ENCODE peak calls at places on chromosome 14, in four cellular contexts. M is neural progenitor cell, Z is mammary epithelial cell, K is endothelial cell of umbilical vein. J is an unnamed sample.

GRCh38 chr14:72665259-72665658 is 228.6 kb downstream of the DPF3 start:
- DNase-seq in M (no peak), Z (peak), K (peak), J (peak)

GRCh38 chr14:95222870-95223398 is 65.6 kb upstream of the DICER1 start:
- DNase-seq in M (no peak), K (no peak), Z (peak), J (peak)

GRCh38 chr14:33551963-33552362 is 398.9 kb downstream of the EGLN3 start:
- DNase-seq in Z (no peak), K (no peak), M (peak), J (no peak)

GRCh38 chr14:69715725-69716482 is 51.0 kb upstream of the SRSF5 start:
- DNase-seq in Z (peak), K (peak), M (no peak), J (peak)

GRCh38 chr14:98218213-98218612 is 1053.8 kb downstream of the BCL11B start:
- DNase-seq in M (no peak), K (no peak), Z (no peak), J (no peak)

GRCh38 chr14:53881161-53881846 is 75.3 kb downstream of the BMP4 start:
- DNase-seq in K (peak), Z (no peak), M (no peak), J (no peak)

GRCh38 chr14:51595831-51596472 is 55.8 kb upstream of the FRMD6 start:
- DNase-seq in Z (no peak), M (no peak), K (no peak), J (no peak)

GRCh38 chr14:88384653-88385205 is 728 bp upstream of the SPATA7 start:
- DNase-seq in Z (peak), M (peak), K (no peak), J (peak)

GRCh38 chr14:104634031-104634760 is 29.6 kb upstream of the TMEM179 start:
- DNase-seq in M (no peak), K (no peak), Z (no peak), J (no peak)

GRCh38 chr14:23068792-23069412 is 11.6 kb upstream of the CDH24 start:
- DNase-seq in Z (peak), M (peak), K (peak), J (peak)

GRCh38 chr14:22465201-22465835 is 123.7 kb downstream of the DAD1 start:
- DNase-seq in Z (peak), M (no peak), K (no peak), J (peak)

GRCh38 chr14:97149775-97150174 is 352.6 kb downstream of the VRK1 start:
- DNase-seq in M (no peak), Z (no peak), K (no peak), J (no peak)

GRCh38 chr14:33714527-33715222 is 236.2 kb downstream of the EGLN3 start:
- DNase-seq in Z (no peak), K (peak), M (no peak), J (peak)

GRCh38 chr14:84074626-84075025 is 1455.3 kb upstream of the FLRT2 start:
- DNase-seq in K (peak), Z (no peak), M (no peak), J (no peak)

GRCh38 chr14:90815817-90816662 is at the start of gene TTC7B:
- DNase-seq in K (no peak), M (peak), Z (peak), J (peak)

GRCh38 chr14:73323889-73324535 is 86.7 kb downstream of the PAPLN start:
- DNase-seq in Z (no peak), M (no peak), K (no peak), J (no peak)

GRCh38 chr14:39607978-39608377 is 175.7 kb upstream of the FBXO33 start:
- DNase-seq in K (no peak), M (no peak), Z (no peak), J (no peak)

GRCh38 chr14:72714871-72715214 is 179.1 kb downstream of the DPF3 start:
- DNase-seq in Z (no peak), K (no peak), M (no peak), J (no peak)

GRCh38 chr14:72943876-72944430 is 17.7 kb downstream of the DCAF4 start:
- DNase-seq in K (no peak), M (no peak), Z (no peak), J (no peak)

GRCh38 chr14:103803661-103804060 is 43.7 kb downstream of the PPP1R13B start:
- DNase-seq in M (no peak), K (no peak), Z (peak), J (peak)

GRCh38 chr14:55160989-55161388 is 30.4 kb downstream of the DLGAP5 start:
- DNase-seq in Z (peak), K (peak), M (no peak), J (peak)

GRCh38 chr14:49634547-49635334 is at the start of gene DNAAF2:
- DNase-seq in K (peak), Z (peak), M (peak), J (peak)

GRCh38 chr14:59679872-59680271 is 103.3 kb upstream of the CCDC175 start:
- DNase-seq in K (no peak), M (peak), Z (no peak), J (peak)

GRCh38 chr14:100115236-100115635 is 44.2 kb downstream of the DEGS2 start:
- DNase-seq in M (peak), Z (no peak), K (no peak), J (no peak)

GRCh38 chr14:64692597-64693350 is 11.4 kb upstream of the PLEKHG3 start:
- DNase-seq in K (no peak), Z (no peak), M (no peak), J (peak)

GRCh38 chr14:24673059-24673458 is 39.1 kb upstream of the GZMB start:
- DNase-seq in M (no peak), K (no peak), Z (no peak), J (no peak)

GRCh38 chr14:85416771-85417170 is 113.2 kb upstream of the FLRT2 start:
- DNase-seq in K (peak), M (no peak), Z (peak), J (peak)

GRCh38 chr14:105091335-105092123 is 26.3 kb upstream of the GPR132 start:
- DNase-seq in M (no peak), K (no peak), Z (peak), J (peak)

GRCh38 chr14:53683229-53683628 is 273.4 kb downstream of the BMP4 start:
- DNase-seq in K (no peak), Z (peak), M (no peak), J (no peak)

GRCh38 chr14:98798099-98798498 is 473.9 kb downstream of the BCL11B start:
- DNase-seq in M (no peak), Z (no peak), K (no peak), J (no peak)

GRCh38 chr14:70721542-70721941 is 79.8 kb downstream of the TTC9 start:
- DNase-seq in M (no peak), K (no peak), Z (peak), J (peak)

GRCh38 chr14:103707329-103708263 is 7.7 kb downstream of the XRCC3 start:
- DNase-seq in M (no peak), Z (no peak), K (no peak), J (no peak)

GRCh38 chr14:51093371-51094281 is 1.3 kb downstream of the TRIM9 start:
- DNase-seq in K (no peak), Z (peak), M (peak), J (no peak)

GRCh38 chr14:23364604-23365352 is at the start of gene EFS:
- DNase-seq in M (peak), Z (no peak), K (no peak), J (peak)

GRCh38 chr14:50060871-50061663 is 55.3 kb downstream of the VCPKMT start:
- DNase-seq in K (peak), M (no peak), Z (peak), J (peak)

GRCh38 chr14:65927871-65928270 is 515.3 kb downstream of the FUT8 start:
- DNase-seq in K (no peak), M (peak), Z (no peak), J (no peak)

GRCh38 chr14:106185837-106186233 is 659.5 kb downstream of the TMEM121 start:
- DNase-seq in K (no peak), M (no peak), Z (no peak), J (no peak)

GRCh38 chr14:29028973-29029582 is 262.5 kb downstream of the FOXG1 start:
- DNase-seq in M (peak), Z (no peak), K (no peak), J (no peak)

GRCh38 chr14:51019089-51019488 is 74.8 kb upstream of the PYGL start:
- DNase-seq in Z (no peak), M (no peak), K (no peak), J (peak)

DNA sequence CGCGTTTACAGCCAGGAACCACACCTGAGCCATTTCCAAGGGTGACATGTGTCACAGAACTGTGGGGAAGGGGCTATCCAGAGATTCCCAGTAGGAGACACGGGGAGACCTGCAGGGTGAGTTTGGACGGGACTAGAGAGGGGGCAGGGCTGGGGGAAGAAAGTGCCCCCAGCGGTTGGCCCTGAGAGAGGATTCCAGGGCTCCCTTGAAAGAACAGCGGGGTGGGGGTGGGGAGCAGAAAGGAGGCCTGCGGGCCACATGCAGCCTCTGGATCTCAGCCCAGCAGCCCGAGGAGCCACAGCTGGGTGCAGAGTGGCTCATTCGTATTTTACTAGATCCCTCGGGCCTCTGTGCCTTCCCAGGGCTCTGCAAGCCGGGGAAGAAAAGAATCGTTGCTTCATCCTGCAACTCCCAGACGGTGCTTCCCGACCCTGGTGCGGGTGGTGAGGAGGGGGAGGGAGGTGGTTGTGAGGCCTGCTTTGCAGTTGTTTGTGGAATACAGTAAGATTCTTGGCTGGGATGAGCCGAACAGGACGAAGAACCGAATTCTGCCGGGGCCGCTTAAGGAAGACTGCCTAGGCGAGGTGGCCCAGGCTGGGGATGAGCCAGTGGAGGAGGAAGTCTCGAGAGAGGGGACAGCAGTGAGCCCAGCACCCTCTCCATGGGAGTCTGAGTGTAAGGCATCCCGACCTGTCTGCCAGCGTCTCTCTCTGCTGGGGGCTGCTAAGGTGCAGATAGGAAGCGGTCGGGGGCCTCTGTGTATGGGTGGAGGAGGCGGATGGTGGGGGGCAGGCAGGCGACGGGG is 36.1 kb upstream of the ANKRD9 start:
- DNase-seq in Z (no peak), K (no peak), M (peak), J (peak)
- TF ChIP-seq EZH2 in Z (no peak), K (no peak), M (no peak), J (no peak)

DNA sequence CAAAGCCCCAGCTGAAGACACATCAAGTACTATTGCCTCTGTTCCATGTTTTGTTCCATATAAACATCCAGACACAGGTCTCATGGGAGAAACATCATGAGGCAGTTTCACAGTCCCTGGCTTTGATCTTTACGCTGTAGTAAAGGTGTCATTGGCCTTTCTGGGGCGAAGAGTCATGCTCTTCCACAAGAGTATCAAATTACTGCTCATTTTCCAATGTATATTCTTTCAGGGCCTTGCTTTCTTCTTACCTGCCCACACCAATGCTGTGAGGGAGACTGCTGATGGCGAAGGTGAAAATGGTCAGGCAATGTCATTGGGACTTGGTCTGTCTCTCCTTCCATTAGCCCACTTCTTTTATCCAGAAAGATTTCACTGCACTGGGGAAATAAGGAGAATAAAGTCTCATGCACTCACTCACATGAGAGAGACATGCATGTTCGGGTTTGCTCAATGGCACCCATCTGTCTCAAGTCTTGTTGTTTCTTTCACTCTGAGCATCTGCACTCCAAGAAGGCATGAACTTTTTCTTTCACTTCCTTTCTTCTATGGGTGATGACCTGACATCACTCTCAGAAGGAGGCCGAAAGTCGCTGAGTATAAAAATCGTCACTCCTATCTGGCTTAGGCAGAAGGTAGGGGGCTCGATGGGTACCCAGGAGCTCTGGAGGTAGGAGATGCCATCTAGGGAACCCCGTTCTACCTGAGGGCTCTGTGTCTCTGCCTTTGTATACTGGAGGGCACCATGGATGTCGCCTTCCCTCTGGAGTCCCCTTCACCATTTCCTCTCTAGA is 1.3 kb upstream of the JDP2 start:
- DNase-seq in K (no peak), Z (no peak), M (no peak), J (no peak)
- H3K9ac ChIP-seq in K (no peak), Z (no peak), M (no peak), J (no peak)

DNA sequence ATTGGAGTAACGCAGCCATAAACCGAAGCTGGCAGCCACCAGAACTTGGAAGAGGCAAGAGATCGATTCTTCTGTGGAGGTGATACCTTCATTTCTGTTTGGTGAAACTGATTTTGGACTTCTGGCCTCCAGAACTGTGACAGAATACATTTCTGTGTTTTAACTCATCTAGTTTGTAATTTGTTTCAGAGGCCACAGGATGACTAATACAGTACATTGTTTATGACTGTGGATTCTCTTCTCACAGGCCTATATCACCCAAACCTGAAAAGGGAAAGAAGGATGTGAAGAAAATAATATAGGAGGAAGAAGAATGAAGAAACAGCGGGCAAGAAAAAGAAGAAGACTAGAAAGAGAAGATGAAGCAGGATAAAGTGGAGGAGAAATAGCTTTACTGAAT is 263.8 kb upstream of the DIO2 start:
- DNase-seq in Z (peak), M (no peak), K (no peak), J (peak)
- H2AFZ ChIP-seq in Z (no peak), M (no peak), K (no peak), J (peak)

GRCh38 chr14:20438664-20439063 is 2.7 kb upstream of the KLHL33 start:
- DNase-seq in M (no peak), K (no peak), Z (no peak), J (no peak)

GRCh38 chr14:20436363-20436755 is 393 bp upstream of the KLHL33 start:
- DNase-seq in M (no peak), K (no peak), Z (no peak), J (peak)

GRCh38 chr14:20429801-20430669 is 5.9 kb downstream of the KLHL33 start:
- DNase-seq in Z (no peak), M (no peak), K (no peak), J (no peak)

GRCh38 chr14:20435454-20436362 is at the start of gene KLHL33:
- DNase-seq in K (no peak), M (no peak), Z (no peak), J (no peak)

GRCh38 chr14:20434701-20435453 is 1.1 kb downstream of the KLHL33 start:
- DNase-seq in Z (no peak), K (peak), M (no peak), J (no peak)
- TF ChIP-seq EZH2 in Z (no peak), K (no peak), M (no peak), J (no peak)

GRCh38 chr14:101707285-101707842 is 54.1 kb upstream of the PPP2R5C start:
- DNase-seq in M (peak), K (peak), Z (peak), J (peak)

GRCh38 chr14:101705733-101706508 is 55.6 kb upstream of the PPP2R5C start:
- DNase-seq in M (peak), Z (no peak), K (no peak), J (peak)

GRCh38 chr14:101708853-101709532 is 52.5 kb upstream of the PPP2R5C start:
- DNase-seq in K (no peak), M (no peak), Z (no peak), J (no peak)

GRCh38 chr14:101707863-101708620 is 53.5 kb upstream of the PPP2R5C start:
- DNase-seq in Z (no peak), K (no peak), M (no peak), J (no peak)

GRCh38 chr14:101706509-101707284 is 54.8 kb upstream of the PPP2R5C start:
- DNase-seq in Z (no peak), K (no peak), M (no peak), J (no peak)
- H3K9ac ChIP-seq in Z (no peak), K (no peak), M (no peak), J (no peak)

GRCh38 chr14:31080060-31080459 is 53.9 kb upstream of the STRN3 start:
- DNase-seq in Z (no peak), M (no peak), K (no peak), J (no peak)

GRCh38 chr14:31083781-31084180 is 57.6 kb upstream of the STRN3 start:
- DNase-seq in K (no peak), Z (no peak), M (peak), J (no peak)

GRCh38 chr14:31084385-31084784 is 58.2 kb upstream of the STRN3 start:
- DNase-seq in K (no peak), M (peak), Z (no peak), J (no peak)

GRCh38 chr14:31085027-31085426 is 58.8 kb upstream of the STRN3 start:
- DNase-seq in Z (no peak), K (no peak), M (no peak), J (no peak)

GRCh38 chr14:31080489-31080888 is 54.3 kb upstream of the STRN3 start:
- DNase-seq in M (no peak), K (no peak), Z (no peak), J (no peak)
- H2AFZ ChIP-seq in M (no peak), K (no peak), Z (peak), J (no peak)

DNA sequence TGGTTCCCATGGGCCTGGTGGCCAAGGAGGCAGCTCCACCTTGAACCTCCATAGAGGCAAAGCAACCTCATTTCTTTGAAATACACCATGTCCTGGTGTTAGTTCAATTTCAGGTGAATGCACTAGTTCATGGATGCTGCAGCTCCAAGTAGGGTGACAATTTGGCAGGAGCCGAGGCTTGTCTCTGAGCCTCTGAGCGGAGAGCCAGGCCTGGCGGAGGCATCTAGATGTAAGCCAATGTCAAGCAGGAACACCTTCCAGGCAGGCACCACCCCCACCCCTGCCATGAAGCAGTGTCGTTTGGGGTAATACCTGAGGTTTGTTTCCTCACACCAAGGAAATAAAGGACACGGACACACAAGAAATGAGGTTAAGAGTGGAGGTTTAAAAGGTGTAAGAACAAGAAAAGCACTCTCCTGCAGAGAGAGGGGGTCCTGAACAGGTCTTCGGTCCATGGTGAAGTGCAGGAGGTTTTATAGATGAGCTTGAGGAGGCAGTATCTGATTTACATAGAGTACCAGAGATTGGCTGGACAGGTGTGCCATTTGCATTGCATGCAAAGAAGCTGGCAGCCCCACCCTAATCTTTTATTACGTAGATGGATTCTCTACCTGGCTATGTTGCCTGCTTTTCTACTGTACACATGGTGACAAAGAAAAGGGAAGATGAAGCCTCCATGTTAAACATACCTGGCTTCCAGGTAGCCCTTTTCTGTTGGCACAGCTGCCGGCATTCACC is 60.3 kb downstream of the RIN3 start:
- DNase-seq in Z (no peak), M (no peak), K (no peak), J (no peak)
- TF ChIP-seq EZH2 in Z (no peak), M (no peak), K (no peak), J (no peak)

GRCh38 chr14:102063092-102063807 is 23.6 kb downstream of the HSP90AA1 start:
- DNase-seq in K (peak), Z (peak), M (peak), J (peak)
- H3K9ac ChIP-seq in K (no peak), Z (no peak), M (no peak), J (no peak)

J was measured in GM23248.